ENCODE peak calls at places on chromosomes 12 and 14, in ten cellular contexts. C is smooth muscle cell of the brain vasculature; T is fibroblast of pulmonary artery; Z is Calu3; F is activated CD8-positive, alpha-beta memory T cell treated with anti-CD3 and anti-CD28 coated beads, Interleukin-2, amount 50 U/mL, for 4 hours; G is A549; J is NK-92 treated with Interleukin-12 subunit alpha and Interleukin-12 subunit beta, amount 100 ng/mL, for 24 hours; I is mucosa of gallbladder; Q is stimulated activated CD8-positive, alpha-beta memory T cell treated with anti-CD3 and anti-CD28 coated beads, Interleukin-4, amount 100 ng/mL, for 4 hours; K is GOT3. M is an unnamed sample.

GRCh38 chr14:103544627-103545218 is 15.7 kb downstream of the TRMT61A start:
- DNase-seq in K (no peak), T (no peak), G (no peak), F (peak), I (no peak), C (no peak), Q (no peak), J (no peak), Z (no peak), M (no peak)

GRCh38 chr12:95351745-95352144 is 122.2 kb upstream of the METAP2 start:
- DNase-seq in Z (no peak), T (no peak), J (no peak), I (no peak), Q (no peak), K (no peak), G (no peak), C (no peak), F (no peak), M (no peak)

GRCh38 chr12:958449-959123 is 9.1 kb upstream of the RAD52 start:
- DNase-seq in K (no peak), I (no peak), G (no peak), Z (no peak), J (no peak), F (no peak), T (peak), Q (no peak), C (no peak), M (no peak)

GRCh38 chr12:130479401-130480125 is 141.9 kb downstream of the PIWIL1 start:
- DNase-seq in G (no peak), T (no peak), J (no peak), C (no peak), K (no peak), I (no peak), Z (no peak), F (no peak), Q (no peak), M (no peak)

GRCh38 chr12:31005944-31006361 is 67.7 kb upstream of the DDX11 start:
- DNase-seq in C (no peak), J (no peak), G (peak), F (no peak), Z (peak), Q (no peak), I (no peak), T (peak), K (no peak), M (no peak)

GRCh38 chr12:94676011-94676709 is 25.8 kb upstream of the TMCC3 start:
- DNase-seq in T (peak), Q (no peak), J (no peak), F (no peak), C (no peak), K (no peak), I (peak), G (no peak), Z (no peak), M (no peak)

GRCh38 chr12:72346331-72346944 is 74.3 kb downstream of the TRHDE start:
- DNase-seq in Q (no peak), C (peak), J (peak), I (peak), G (peak), T (peak), K (no peak), Z (peak), F (no peak), M (peak)

GRCh38 chr12:53326460-53327185 is 5.2 kb upstream of the AAAS start:
- DNase-seq in F (no peak), T (no peak), I (no peak), J (no peak), Q (no peak), C (no peak), K (no peak), G (no peak), Z (no peak), M (no peak)

GRCh38 chr14:96739511-96739910 is 57.7 kb upstream of the VRK1 start:
- DNase-seq in F (no peak), J (no peak), C (no peak), Q (no peak), T (no peak), I (no peak), K (no peak), G (no peak), Z (no peak), M (no peak)

GRCh38 chr12:54431911-54432814 is 13.1 kb upstream of the ITGA5 start:
- DNase-seq in T (peak), C (no peak), J (no peak), Q (no peak), G (peak), K (no peak), Z (peak), I (no peak), F (no peak), M (no peak)

GRCh38 chr12:14554281-14555008 is 13.2 kb downstream of the PLBD1 start:
- DNase-seq in K (no peak), G (peak), I (peak), J (no peak), C (no peak), Z (peak), F (no peak), T (peak), Q (no peak), M (no peak)

GRCh38 chr12:44835641-44836379 is 40.3 kb downstream of the NELL2 start:
- DNase-seq in J (no peak), F (no peak), K (no peak), Q (no peak), C (no peak), G (no peak), T (no peak), I (no peak), Z (no peak), M (peak)

GRCh38 chr14:62431496-62431895 is 613.8 kb downstream of the KCNH5 start:
- DNase-seq in C (no peak), F (no peak), J (no peak), T (no peak), Q (no peak), K (no peak), Z (no peak), G (no peak), I (no peak), M (no peak)

GRCh38 chr12:109529618-109530300 is 43.5 kb downstream of the MMAB start:
- DNase-seq in F (no peak), K (no peak), Q (no peak), I (no peak), G (no peak), J (no peak), C (no peak), T (no peak), Z (no peak), M (no peak)

GRCh38 chr14:26820101-26820500 is 222.3 kb upstream of the NOVA1 start:
- DNase-seq in G (no peak), K (no peak), J (no peak), C (no peak), F (no peak), I (no peak), Z (no peak), Q (no peak), T (no peak), M (no peak)

M was measured in foreskin melanocyte.